ENCODE peak calls at places on chromosomes 5 and 9, in five cellular contexts. Z is CD8-positive, alpha-beta T cell; N is pancreas; A is hepatocyte; P is brain microvascular endothelial cell. D is an unnamed sample.

GRCh38 chr9:27519466-27520465 is 4.3 kb upstream of the IFNK start:
- DNase-seq in N (no peak), P (peak; percentile 59), Z (no peak), A (no peak), D (no peak)

GRCh38 chr9:133517711-133518110 is 7.0 kb downstream of the MYMK start:
- DNase-seq in Z (no peak), N (no peak), A (no peak), P (no peak), D (peak; percentile 67)

GRCh38 chr5:65480306-65480865 is 1.3 kb downstream of the ADAMTS6 start:
- DNase-seq in A (peak; percentile 75), N (peak; percentile 48), Z (peak; percentile 60), P (peak; percentile 94), D (peak; percentile 69)

GRCh38 chr5:154081246-154081645 is 42.5 kb downstream of the MFAP3 start:
- DNase-seq in N (no peak), P (no peak), A (no peak), Z (no peak), D (no peak)

GRCh38 chr9:114682846-114683245 is 854 bp upstream of the TEX48 start:
- DNase-seq in Z (no peak), P (peak; percentile 7), N (no peak), A (no peak), D (no peak)

GRCh38 chr5:137470111-137470920 is 28.8 kb downstream of the SPOCK1 start:
- DNase-seq in N (no peak), P (peak; percentile 96), A (peak; percentile 8), Z (no peak), D (no peak)

GRCh38 chr5:151234476-151235238 is 10.8 kb upstream of the CCDC69 start:
- DNase-seq in N (peak; percentile 84), P (peak; percentile 38), Z (no peak), A (peak; percentile 78), D (peak; percentile 86)

GRCh38 chr5:102792705-102793104 is 37.6 kb downstream of the PAM start:
- DNase-seq in N (no peak), Z (no peak), A (no peak), P (peak; percentile 12), D (no peak)

GRCh38 chr5:134515801-134516200 is 9.7 kb upstream of the JADE2 start:
- DNase-seq in P (no peak), N (no peak), A (no peak), Z (no peak), D (no peak)

GRCh38 chr5:66849803-66850202 is 253.6 kb downstream of the MAST4 start:
- DNase-seq in A (no peak), N (no peak), P (peak; percentile 16), Z (no peak), D (no peak)

GRCh38 chr5:80487829-80488708 is at the start of gene FAM151B:
- DNase-seq in N (peak; percentile 97), Z (peak; percentile 53), A (peak; percentile 96), P (peak; percentile 63), D (peak; percentile 97)

GRCh38 chr5:150209020-150209635 is 19.3 kb downstream of the SLC6A7 start:
- DNase-seq in A (no peak), Z (peak; percentile 33), N (no peak), P (peak; percentile 83), D (peak; percentile 84)

GRCh38 chr5:35198096-35198495 is 32.2 kb downstream of the PRLR start:
- DNase-seq in N (peak; percentile 86), A (peak; percentile 41), P (peak; percentile 38), Z (no peak), D (no peak)

GRCh38 chr5:35195472-35195852 is 34.8 kb downstream of the PRLR start:
- DNase-seq in P (no peak), Z (no peak), A (peak; percentile 38), N (no peak), D (no peak)

GRCh38 chr5:35198681-35199080 is 31.6 kb downstream of the PRLR start:
- DNase-seq in P (peak; percentile 12), N (no peak), A (peak; percentile 64), Z (no peak), D (no peak)

GRCh38 chr5:35197351-35197750 is 32.9 kb downstream of the PRLR start:
- DNase-seq in P (no peak), A (no peak), Z (no peak), N (no peak), D (no peak)

DNA sequence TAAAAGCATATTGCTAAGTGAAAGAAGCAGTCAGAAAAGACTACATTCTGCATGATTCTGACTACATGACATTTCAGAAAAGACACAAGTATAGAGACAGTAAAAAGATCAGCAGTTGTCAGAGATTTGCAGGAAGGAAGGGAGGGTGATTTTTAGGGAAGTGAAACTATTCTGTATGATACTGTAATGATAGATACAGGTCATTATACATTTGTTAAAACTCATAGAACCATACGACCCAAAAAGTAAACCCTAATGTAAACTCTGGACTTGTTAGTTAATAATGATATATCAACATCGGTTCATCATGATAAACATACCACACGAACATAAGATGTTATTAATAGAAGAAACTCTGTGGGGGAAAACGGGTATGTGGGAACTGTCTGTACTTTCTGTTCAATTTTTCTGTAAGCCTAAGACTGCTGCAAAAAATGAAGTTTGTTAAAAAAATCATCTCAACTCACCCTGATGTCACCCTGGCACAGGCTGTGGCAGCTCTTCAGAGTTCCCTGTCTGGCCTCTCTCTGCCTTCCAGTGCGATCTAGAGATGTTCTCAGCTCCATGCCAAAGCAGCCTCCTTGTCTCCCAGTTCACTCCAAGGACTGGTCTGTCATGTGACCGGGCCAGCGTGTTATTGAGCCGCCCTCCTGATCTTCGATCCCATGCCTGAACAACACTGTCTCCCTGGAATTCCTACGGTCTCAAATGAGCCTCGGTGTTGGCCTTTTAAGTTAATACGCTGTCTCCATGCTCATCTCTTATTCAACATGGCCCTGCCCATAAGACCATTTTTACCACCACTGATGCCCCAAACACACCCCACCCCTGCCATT is 35.4 kb downstream of the PRLR start:
- DNase-seq in Z (no peak), A (peak; percentile 30), P (no peak), N (no peak), D (no peak)
- H3K4me3 ChIP-seq in Z (no peak overlapping the region), A (no peak overlapping the region), P (no peak overlapping the region), N (no peak overlapping the region), D (no peak overlapping the region)

DNA sequence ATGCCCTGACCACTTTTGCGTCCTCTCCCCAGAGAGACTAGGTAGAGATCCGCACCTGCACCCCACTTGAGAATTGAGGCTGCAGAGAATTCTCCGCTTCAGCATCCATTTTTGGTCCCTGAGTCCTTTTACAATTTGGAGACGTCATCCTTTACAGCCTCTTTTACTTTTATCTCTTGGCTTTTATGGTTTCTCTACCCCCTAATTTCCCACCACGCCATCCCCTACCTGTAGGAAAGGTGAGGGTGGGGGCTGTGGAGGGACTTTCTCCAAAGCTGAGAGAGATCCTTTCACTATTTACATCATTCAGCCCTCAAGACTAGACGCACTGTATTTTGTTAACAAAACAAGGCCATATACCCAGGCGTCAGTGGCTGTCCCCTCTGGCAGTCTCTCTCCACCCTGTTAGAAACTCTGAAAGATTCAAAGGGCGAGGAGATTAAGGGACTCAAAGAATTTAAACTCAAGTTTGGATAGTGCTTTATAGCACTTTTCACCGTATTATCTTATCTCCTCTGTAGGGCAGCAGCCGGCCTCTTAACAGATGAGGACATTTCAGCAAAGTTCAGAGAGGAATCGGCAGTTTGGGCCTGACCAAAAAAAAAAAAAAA is 1.7 kb downstream of the MSX2 start:
- DNase-seq in A (no peak), N (no peak), Z (no peak), P (no peak), D (no peak)
- H3K4me3 ChIP-seq in A (peak overlapping the region; percentile 74), N (no peak overlapping the region), Z (no peak overlapping the region), P (no peak overlapping the region), D (no peak overlapping the region)

GRCh38 chr5:141705503-141705902 is 23.5 kb upstream of the ARAP3 start:
- DNase-seq in P (no peak), A (no peak), Z (no peak), N (no peak), D (no peak)

GRCh38 chr5:141707535-141707934 is 25.5 kb upstream of the ARAP3 start:
- DNase-seq in A (no peak), N (no peak), Z (no peak), P (no peak), D (no peak)

GRCh38 chr5:141704782-141705297 is 22.8 kb upstream of the ARAP3 start:
- DNase-seq in A (no peak), P (no peak), N (no peak), Z (no peak), D (no peak)

GRCh38 chr5:141701341-141702119 is 19.5 kb upstream of the ARAP3 start:
- DNase-seq in N (no peak), Z (no peak), A (no peak), P (no peak), D (no peak)

GRCh38 chr5:141703133-141703561 is 21.1 kb upstream of the ARAP3 start:
- DNase-seq in P (no peak), A (no peak), N (no peak), Z (no peak), D (no peak)
- H3K4me3 ChIP-seq in P (peak overlapping the region; percentile 50), A (peak overlapping the region; percentile 58), N (no peak overlapping the region), Z (peak overlapping the region; percentile 89), D (no peak overlapping the region)

GRCh38 chr5:1202026-1202797 is 817 bp downstream of the SLC6A19 start:
- DNase-seq in Z (no peak), P (no peak), A (no peak), N (no peak), D (peak; percentile 77)
- H3K4me3 ChIP-seq in Z (no peak overlapping the region), P (no peak overlapping the region), A (no peak overlapping the region), N (no peak overlapping the region), D (no peak overlapping the region)

GRCh38 chr5:141039517-141039916 is 11.7 kb upstream of the PCDHB1 start:
- DNase-seq in Z (no peak), N (peak; percentile 12), P (no peak), A (peak; percentile 80), D (no peak)

GRCh38 chr5:141039061-141039460 is 12.1 kb upstream of the PCDHB1 start:
- DNase-seq in P (no peak), N (no peak), A (no peak), Z (no peak), D (no peak)

GRCh38 chr5:141041427-141041785 is 9.8 kb upstream of the PCDHB1 start:
- DNase-seq in N (no peak), A (no peak), P (no peak), Z (no peak), D (no peak)

GRCh38 chr5:141040093-141040762 is 10.9 kb upstream of the PCDHB1 start:
- DNase-seq in P (no peak), N (peak; percentile 69), Z (no peak), A (peak; percentile 87), D (peak; percentile 55)

GRCh38 chr5:141040763-141041426 is 10.3 kb upstream of the PCDHB1 start:
- DNase-seq in N (peak; percentile 98), Z (peak; percentile 41), P (peak; percentile 60), A (peak; percentile 98), D (peak; percentile 93)
- H3K4me3 ChIP-seq in N (peak overlapping the region; percentile 13), Z (no peak overlapping the region), P (no peak overlapping the region), A (peak overlapping the region; percentile 63), D (peak overlapping the region; percentile 37)

DNA sequence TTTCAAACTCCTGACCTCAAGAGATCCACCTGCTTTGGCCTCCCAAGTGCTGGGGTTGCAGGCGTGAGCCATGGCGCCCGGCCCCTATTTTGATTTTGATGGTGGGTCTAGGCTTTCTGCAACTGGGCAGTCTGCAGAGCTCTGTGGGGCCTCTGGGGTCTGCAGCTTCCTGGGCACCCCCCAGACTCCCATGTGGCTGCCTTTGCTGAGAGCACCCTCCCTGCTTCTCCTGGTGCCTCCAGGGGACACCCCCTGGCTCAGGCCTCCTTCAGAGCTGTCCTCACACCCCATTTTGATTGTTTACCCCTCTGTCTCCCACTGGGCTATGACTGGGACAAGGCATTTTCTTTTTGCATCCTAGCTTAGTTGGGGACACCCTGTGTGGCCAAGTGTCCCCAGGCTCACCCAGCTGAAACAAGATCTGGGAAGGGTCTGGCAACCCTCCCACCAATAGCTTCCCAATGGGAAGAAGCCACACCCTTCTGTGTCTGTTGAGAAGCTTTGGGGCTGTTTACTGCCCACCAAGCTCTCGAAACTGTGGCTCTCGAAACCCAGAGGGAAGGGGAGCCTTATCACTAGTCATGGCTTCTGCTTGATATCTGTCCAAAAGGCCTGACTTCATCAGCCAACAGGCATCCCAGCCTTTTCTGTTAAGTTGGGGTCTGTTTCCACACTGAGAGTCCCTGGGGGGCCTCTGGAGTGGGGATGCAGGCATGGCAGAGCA is 204.4 kb upstream of the IER5L start:
- DNase-seq in N (no peak), A (no peak), P (no peak), Z (no peak), D (no peak)
- H3K4me3 ChIP-seq in N (no peak overlapping the region), A (no peak overlapping the region), P (no peak overlapping the region), Z (peak overlapping the region; percentile 46), D (no peak overlapping the region)

D was measured in upper lobe of left lung.